ENCODE peak calls at places on chromosomes 7 and 10, in four cellular contexts. W is HepG2, O is K562, Q is A549. I is an unnamed sample.

GRCh38 chr10:12656518-12657142 is 307.3 kb downstream of the CAMK1D start:
- DNase-seq in W (peak), O (peak), Q (peak), I (peak)

GRCh38 chr10:97483526-97483925 is 14.7 kb downstream of the MMS19 start:
- DNase-seq in W (no peak), O (no peak), Q (no peak), I (no peak)

GRCh38 chr10:132575320-132576201 is 38.0 kb downstream of the INPP5A start:
- DNase-seq in W (no peak), O (no peak), Q (peak), I (no peak)

GRCh38 chr10:69242844-69243212 is 22.7 kb downstream of the HKDC1 start:
- DNase-seq in W (no peak), O (no peak), Q (no peak), I (no peak)

GRCh38 chr10:124149681-124150080 is 56.3 kb upstream of the CHST15 start:
- DNase-seq in W (no peak), O (no peak), Q (no peak), I (no peak)

GRCh38 chr10:114499630-114500190 is 95.4 kb upstream of the AFAP1L2 start:
- DNase-seq in W (no peak), O (no peak), Q (no peak), I (no peak)

GRCh38 chr7:11593322-11593721 is 238.7 kb downstream of the THSD7A start:
- DNase-seq in W (no peak), O (no peak), Q (no peak), I (no peak)

GRCh38 chr10:14200645-14201534 is 129.8 kb downstream of the FRMD4A start:
- DNase-seq in W (no peak), O (peak), Q (peak), I (peak)

GRCh38 chr7:128236924-128237586 is 4.0 kb upstream of the LEP start:
- DNase-seq in W (peak), O (peak), Q (peak), I (no peak)

GRCh38 chr7:139775829-139776266 is 1.9 kb downstream of the HIPK2 start:
- DNase-seq in W (peak), O (peak), Q (peak), I (peak)

GRCh38 chr10:75971402-75972211 is 540.2 kb downstream of the LRMDA start:
- DNase-seq in W (no peak), O (no peak), Q (no peak), I (no peak)
- TF ChIP-seq BHLHE40 in W (no peak), O (no peak), Q (no peak), I (no peak)

GRCh38 chr7:157458254-157458633 is 121.4 kb downstream of the DNAJB6 start:
- DNase-seq in W (no peak), O (no peak), Q (no peak), I (no peak)
- TF ChIP-seq BHLHE40 in W (no peak), O (no peak), Q (no peak), I (no peak)

GRCh38 chr10:117075064-117075463 is 63.0 kb downstream of the VAX1 start:
- DNase-seq in W (no peak), O (no peak), Q (peak), I (no peak)

GRCh38 chr10:117074621-117075020 is 63.4 kb downstream of the VAX1 start:
- DNase-seq in W (peak), O (no peak), Q (peak), I (no peak)

GRCh38 chr10:117078168-117078837 is 59.8 kb downstream of the VAX1 start:
- DNase-seq in W (no peak), O (no peak), Q (no peak), I (no peak)
- TF ChIP-seq BHLHE40 in W (no peak), O (no peak), Q (no peak), I (no peak)

DNA sequence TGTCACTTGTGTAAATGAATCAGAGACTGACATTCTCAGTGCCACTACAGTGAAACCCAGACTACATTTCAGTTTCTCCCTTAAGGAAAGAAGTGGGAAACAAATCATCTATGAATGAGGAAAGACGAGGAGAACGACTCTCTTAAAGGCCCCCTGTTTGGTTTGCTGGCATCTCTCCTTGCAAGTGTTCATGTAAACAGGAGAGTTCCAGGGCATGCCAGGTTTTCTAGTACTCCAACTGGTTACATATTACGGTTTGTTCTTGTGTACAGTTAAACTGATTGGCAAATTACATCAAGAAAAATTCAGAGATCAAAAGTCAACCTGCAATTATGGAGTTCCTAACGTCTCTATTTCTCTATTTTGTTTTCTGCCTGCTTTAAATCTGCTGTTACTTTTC is 654.7 kb downstream of the SH2D4B start:
- DNase-seq in W (no peak), O (no peak), Q (peak), I (no peak)
- TF ChIP-seq BHLHE40 in W (no peak), O (no peak), Q (no peak), I (no peak)

GRCh38 chr10:113469796-113470195 is 83.1 kb upstream of the HABP2 start:
- DNase-seq in W (no peak), O (no peak), Q (no peak), I (no peak)
- TF ChIP-seq BHLHE40 in W (no peak), O (no peak), Q (no peak), I (no peak)

GRCh38 chr7:44066111-44066460 is 719 bp upstream of the PGAM2 start:
- DNase-seq in W (no peak), O (no peak), Q (no peak), I (no peak)

GRCh38 chr7:44068054-44068453 is 2.7 kb upstream of the PGAM2 start:
- DNase-seq in W (no peak), O (no peak), Q (no peak), I (no peak)

GRCh38 chr7:44065431-44066110 is at the start of gene PGAM2:
- DNase-seq in W (no peak), O (no peak), Q (no peak), I (no peak)

GRCh38 chr7:44066494-44067063 is 1.2 kb upstream of the PGAM2 start:
- DNase-seq in W (no peak), O (no peak), Q (no peak), I (no peak)

GRCh38 chr7:44067064-44067951 is 1.9 kb upstream of the PGAM2 start:
- DNase-seq in W (no peak), O (no peak), Q (no peak), I (no peak)
- TF ChIP-seq BHLHE40 in W (no peak), O (no peak), Q (no peak), I (no peak)

GRCh38 chr10:110932505-110933180 is 13.2 kb downstream of the SHOC2 start:
- DNase-seq in W (no peak), O (no peak), Q (no peak), I (no peak)
- TF ChIP-seq BHLHE40 in W (no peak), O (no peak), Q (no peak), I (no peak)

I was measured in HEK293T.